ENCODE peak calls at places on chromosome 3, in eight cellular contexts. N, O, R, X, Y, A, D and S are unnamed samples.
A peak's percentile ranks its signal among the peaks of the same experiment; 100 is the strongest.

GRCh38 chr3:138230525-138230924 is 43.4 kb downstream of the ARMC8 start:
- DNase-seq in N (no peak), O (no peak), R (no peak), D (no peak), Y (no peak), A (no peak), X (no peak), S (no peak)

GRCh38 chr3:101561630-101562328 is at the start of gene TRMT10C:
- DNase-seq in Y (peak; percentile 93), O (peak; percentile 88), D (peak; percentile 92), R (peak; percentile 85), X (peak; percentile 93), N (peak; percentile 95), A (peak; percentile 96), S (peak; percentile 98)

GRCh38 chr3:122758877-122759670 is 34.6 kb downstream of the HSPBAP1 start:
- DNase-seq in N (no peak), X (no peak), A (no peak), R (no peak), D (no peak), O (no peak), Y (no peak), S (peak; percentile 9)

GRCh38 chr3:49500408-49501257 is 30.6 kb downstream of the DAG1 start:
- DNase-seq in X (peak; percentile 63), Y (peak; percentile 80), A (no peak), D (peak; percentile 53), O (peak; percentile 79), N (peak; percentile 87), R (no peak), S (no peak)

GRCh38 chr3:132605374-132605792 is 8.3 kb downstream of the ACKR4 start:
- DNase-seq in N (no peak), X (no peak), R (no peak), A (no peak), D (no peak), O (no peak), Y (no peak), S (peak; percentile 26)

GRCh38 chr3:4670352-4670751 is 177.2 kb downstream of the ITPR1 start:
- DNase-seq in A (peak; percentile 75), D (no peak), X (no peak), Y (peak; percentile 47), N (no peak), R (no peak), O (peak; percentile 4), S (peak; percentile 70)

GRCh38 chr3:187714404-187714979 is 12.1 kb upstream of the RTP2 start:
- DNase-seq in D (peak; percentile 81), O (peak; percentile 77), X (peak; percentile 80), A (peak; percentile 94), Y (peak; percentile 76), R (peak; percentile 74), N (peak; percentile 84), S (peak; percentile 84)

GRCh38 chr3:141414141-141414689 is 45.9 kb downstream of the ZBTB38 start:
- DNase-seq in O (no peak), R (no peak), D (no peak), Y (no peak), N (no peak), X (peak; percentile 52), A (no peak), S (no peak)

GRCh38 chr3:184526158-184526483 is 35.5 kb upstream of the EPHB3 start:
- DNase-seq in X (no peak), R (no peak), N (no peak), D (no peak), O (no peak), A (no peak), Y (no peak), S (peak; percentile 82)

GRCh38 chr3:150090006-150090405 is 119.3 kb upstream of the PFN2 start:
- DNase-seq in O (no peak), D (no peak), R (no peak), N (no peak), A (no peak), X (no peak), Y (no peak), S (no peak)

GRCh38 chr3:51708216-51708845 is 1.5 kb downstream of the GRM2 start:
- DNase-seq in D (no peak), A (peak; percentile 40), N (no peak), Y (no peak), X (no peak), R (no peak), O (no peak), S (no peak)

GRCh38 chr3:11847607-11848006 is 922 bp upstream of the TAMM41 start:
- DNase-seq in D (no peak), N (no peak), R (no peak), A (peak; percentile 56), X (no peak), Y (peak; percentile 15), O (no peak), S (peak; percentile 11)

GRCh38 chr3:13785853-13786455 is 93.9 kb downstream of the WNT7A start:
- DNase-seq in O (no peak), D (no peak), R (no peak), Y (no peak), N (no peak), X (no peak), A (no peak), S (no peak)

GRCh38 chr3:146125946-146126345 is 35.0 kb downstream of the PLOD2 start:
- DNase-seq in D (no peak), A (no peak), X (no peak), N (peak; percentile 32), Y (no peak), O (peak; percentile 54), R (peak; percentile 47), S (no peak)

GRCh38 chr3:62559831-62560445 is 186.6 kb upstream of the FEZF2 start:
- DNase-seq in R (no peak), A (no peak), Y (no peak), N (peak; percentile 39), O (no peak), X (no peak), D (no peak), S (peak; percentile 33)

GRCh38 chr3:67656614-67657013 is 2.2 kb upstream of the SUCLG2 start:
- DNase-seq in A (no peak), X (no peak), Y (no peak), O (no peak), N (no peak), D (no peak), R (no peak), S (no peak)

GRCh38 chr3:105040026-105040622 is 326.6 kb upstream of the ALCAM start:
- DNase-seq in D (no peak), O (no peak), X (no peak), R (no peak), N (no peak), A (no peak), Y (no peak), S (peak; percentile 43)

GRCh38 chr3:45325676-45326075 is 62.7 kb upstream of the LARS2 start:
- DNase-seq in A (peak; percentile 31), N (no peak), D (no peak), Y (no peak), R (no peak), X (no peak), O (no peak), S (no peak)

GRCh38 chr3:125200731-125201139 is 11.8 kb downstream of the SLC12A8 start:
- DNase-seq in R (no peak), D (no peak), Y (no peak), X (no peak), A (no peak), N (no peak), O (no peak), S (no peak)

DNA sequence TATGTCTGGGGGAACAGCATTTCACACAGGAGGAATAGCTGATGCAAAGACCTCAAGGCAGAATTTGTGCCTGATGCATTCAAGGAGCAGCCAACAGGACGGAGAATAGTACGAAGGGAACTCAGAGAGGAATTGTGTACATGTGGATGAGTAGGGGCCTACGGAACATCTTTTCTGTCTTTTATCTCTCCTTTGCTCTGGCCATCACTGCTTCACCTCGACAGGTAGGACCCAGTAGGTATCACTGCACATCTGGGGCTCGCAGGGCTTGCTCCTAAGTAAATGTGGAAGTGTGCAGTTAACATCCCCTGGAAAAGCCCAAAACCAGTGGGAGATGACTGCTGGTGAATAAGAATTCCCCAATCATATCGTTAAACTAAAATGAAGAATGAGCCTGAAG is 56.4 kb upstream of the POU1F1 start:
- DNase-seq in X (no peak), D (no peak), Y (no peak), N (no peak), R (no peak), O (no peak), A (no peak), S (no peak)
- H3K27ac ChIP-seq in X (no peak overlapping the region), D (no peak overlapping the region), Y (no peak overlapping the region), N (peak overlapping the region; percentile 70), R (peak overlapping the region; percentile 98), O (no peak overlapping the region), A (no peak overlapping the region), S (no peak overlapping the region)

GRCh38 chr3:32193101-32193500 is 45.4 kb upstream of the CMTM8 start:
- DNase-seq in R (no peak), D (no peak), O (no peak), A (no peak), Y (no peak), X (no peak), N (no peak), S (no peak)
- H3K27ac ChIP-seq in R (no peak overlapping the region), D (no peak overlapping the region), O (no peak overlapping the region), A (no peak overlapping the region), Y (no peak overlapping the region), X (no peak overlapping the region), N (no peak overlapping the region), S (no peak overlapping the region)

DNA sequence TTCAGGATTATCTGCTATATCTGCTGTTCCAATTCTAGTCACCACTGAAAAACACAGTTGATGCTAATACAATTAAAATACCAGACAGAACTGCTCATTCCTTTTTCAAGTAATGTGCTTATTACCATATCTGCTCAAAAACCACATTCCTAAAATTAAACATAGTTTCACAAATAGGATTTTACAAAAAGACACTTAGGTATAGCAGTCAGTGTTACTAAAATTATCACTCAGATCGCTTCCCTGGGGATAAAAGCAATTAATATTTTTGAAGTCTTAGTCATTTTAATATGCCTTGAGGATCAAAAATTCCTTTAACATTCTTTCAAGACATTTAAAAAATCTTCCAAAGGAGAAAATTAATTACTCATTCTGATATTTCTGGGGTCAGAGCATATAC is 71.5 kb downstream of the RAD18 start:
- DNase-seq in A (no peak), R (no peak), X (no peak), D (no peak), Y (no peak), O (no peak), N (no peak), S (no peak)
- H3K27ac ChIP-seq in A (no peak overlapping the region), R (no peak overlapping the region), X (no peak overlapping the region), D (no peak overlapping the region), Y (no peak overlapping the region), O (no peak overlapping the region), N (no peak overlapping the region), S (no peak overlapping the region)

DNA sequence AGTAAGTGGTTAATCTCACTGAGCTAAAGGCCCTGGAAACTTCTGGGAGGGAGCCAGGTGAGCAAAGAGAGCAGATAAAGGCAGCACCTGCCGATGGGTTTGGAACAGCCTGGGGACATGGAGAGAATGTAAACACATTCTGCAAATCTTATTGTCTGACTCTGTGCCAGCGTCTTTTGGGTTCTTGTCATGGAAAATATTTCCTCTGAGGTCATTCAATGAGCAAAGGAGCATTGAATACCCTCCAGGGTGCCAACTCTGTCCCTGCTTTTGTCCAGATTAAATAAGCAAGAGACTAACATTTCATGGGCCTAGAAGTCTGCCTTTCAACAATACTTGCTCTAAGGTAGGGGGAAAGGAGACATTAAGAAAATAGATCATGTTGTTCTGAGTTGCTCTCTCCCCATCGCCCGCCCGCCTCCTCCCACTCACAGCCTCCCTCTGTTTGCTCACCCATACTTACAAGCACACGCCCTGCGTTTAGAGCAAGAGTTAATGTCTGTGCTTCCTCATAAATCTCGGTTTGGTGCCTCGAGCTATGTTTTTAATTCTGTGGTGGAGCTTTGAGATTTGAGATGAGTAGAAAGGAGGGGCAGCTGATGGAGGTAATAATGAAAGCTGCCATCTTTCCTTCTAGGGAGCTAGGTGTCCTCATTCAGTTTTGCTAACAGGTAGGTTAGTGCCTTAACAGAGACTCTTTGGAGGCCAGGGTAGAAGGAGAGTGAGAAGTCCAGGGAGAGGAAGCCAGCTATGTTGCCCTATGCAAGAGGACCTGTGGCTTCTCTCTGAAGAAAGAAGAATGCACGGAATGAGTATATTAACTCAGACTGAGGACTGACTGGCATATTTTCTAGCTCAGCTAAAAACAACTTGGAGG is 132.9 kb downstream of the TPRG1 start:
- DNase-seq in O (peak; percentile 89), D (peak; percentile 93), N (peak; percentile 54), X (no peak), R (peak; percentile 30), A (no peak), Y (no peak), S (no peak)
- H3K27ac ChIP-seq in O (peak overlapping the region; percentile 76), D (peak overlapping the region; percentile 77), N (peak overlapping the region; percentile 93), X (no peak overlapping the region), R (peak overlapping the region; percentile 69), A (peak overlapping the region; percentile 19), Y (no peak overlapping the region), S (no peak overlapping the region)